ENCODE peak calls at places on chromosomes 12 and 14, in nine cellular contexts. U is midbrain; O is T-helper 9 cell; F is GM10248; J is tibial nerve; A is fibroblast of pulmonary artery; R is neuronal stem cell; V is activated gamma-delta T cell; T is stimulated activated CD4-positive, alpha-beta T cell treated with anti-CD3 and anti-CD28 coated beads, Interleukin-1b, Interleukin-23, amount 100 ng/mL, for 1 hour. X is an unnamed sample.

GRCh38 chr12:123062682-123063426 is 82.4 kb downstream of the ARL6IP4 start:
- DNase-seq in R (no peak), U (no peak), T (no peak), V (no peak), J (peak), A (peak), O (no peak), F (no peak), X (no peak)

GRCh38 chr12:65490193-65490592 is 211.7 kb downstream of the MSRB3 start:
- DNase-seq in T (no peak), O (no peak), R (no peak), A (peak), V (no peak), F (no peak), J (no peak), U (no peak), X (no peak)

GRCh38 chr12:12810507-12811143 is 2.5 kb upstream of the DDX47 start:
- DNase-seq in R (no peak), T (no peak), A (no peak), U (no peak), O (no peak), V (no peak), J (no peak), F (no peak), X (no peak)

GRCh38 chr12:6915789-6916285 is 1.5 kb downstream of the ENO2 start:
- DNase-seq in O (no peak), J (no peak), A (no peak), T (no peak), F (no peak), U (no peak), R (no peak), V (no peak), X (no peak)

GRCh38 chr14:60250318-60251035 is 1.5 kb downstream of the PPM1A start:
- DNase-seq in V (no peak), J (no peak), R (peak), T (no peak), F (no peak), O (no peak), A (peak), U (peak), X (no peak)

GRCh38 chr12:22573181-22573580 is 28.8 kb upstream of the C2CD5 start:
- DNase-seq in A (no peak), J (no peak), U (no peak), T (no peak), R (no peak), V (no peak), F (no peak), O (no peak), X (no peak)

GRCh38 chr14:99467338-99468075 is 13.2 kb downstream of the SETD3 start:
- DNase-seq in J (no peak), O (no peak), U (no peak), F (no peak), T (no peak), A (no peak), R (no peak), V (no peak), X (no peak)

GRCh38 chr12:3641428-3641883 is 111.5 kb downstream of the CRACR2A start:
- DNase-seq in V (no peak), T (no peak), F (no peak), U (no peak), R (no peak), A (peak), J (peak), O (no peak), X (no peak)

GRCh38 chr12:110766311-110767154 is 23.8 kb upstream of the PPP1CC start:
- DNase-seq in A (no peak), R (no peak), O (no peak), U (no peak), V (no peak), F (no peak), J (no peak), T (no peak), X (no peak)

GRCh38 chr14:45085004-45085403 is 1.1 kb downstream of the PRPF39 start:
- DNase-seq in V (no peak), A (peak), J (no peak), O (no peak), F (no peak), U (no peak), T (no peak), R (no peak), X (no peak)

GRCh38 chr14:69321601-69322330 is 61.8 kb downstream of the GALNT16 start:
- DNase-seq in O (no peak), A (peak), R (no peak), J (no peak), V (no peak), U (no peak), T (no peak), F (no peak), X (no peak)

GRCh38 chr14:54138354-54139038 is 181.9 kb upstream of the BMP4 start:
- DNase-seq in U (no peak), R (no peak), J (no peak), V (no peak), T (no peak), O (no peak), A (no peak), F (no peak), X (no peak)

GRCh38 chr14:98229676-98230366 is 1042.2 kb downstream of the BCL11B start:
- DNase-seq in F (no peak), T (no peak), J (no peak), O (no peak), R (no peak), V (no peak), U (peak), A (no peak), X (no peak)

GRCh38 chr14:99950191-99950590 is 115.0 kb upstream of the EVL start:
- DNase-seq in T (no peak), O (no peak), V (no peak), J (no peak), A (no peak), U (no peak), R (no peak), F (no peak), X (no peak)

GRCh38 chr14:76699209-76699608 is 62.1 kb upstream of the VASH1 start:
- DNase-seq in O (no peak), U (no peak), F (no peak), J (no peak), R (no peak), T (no peak), V (no peak), A (no peak), X (no peak)

GRCh38 chr12:63882844-63883243 is 38.3 kb downstream of the SRGAP1 start:
- DNase-seq in T (no peak), F (no peak), A (peak), V (no peak), R (peak), J (no peak), O (no peak), U (no peak), X (no peak)

GRCh38 chr14:57389646-57390036 is 745 bp upstream of the NAA30 start:
- DNase-seq in F (peak), T (no peak), V (no peak), O (no peak), A (no peak), J (no peak), R (no peak), U (no peak), X (no peak)

GRCh38 chr14:92531151-92531873 is 17.7 kb downstream of the RIN3 start:
- DNase-seq in O (no peak), J (no peak), U (no peak), A (no peak), T (no peak), R (no peak), V (peak), F (no peak), X (peak)

GRCh38 chr12:87813476-87814234 is 215.5 kb downstream of the C12orf50 start:
- DNase-seq in U (no peak), A (peak), R (no peak), V (no peak), J (no peak), O (no peak), F (no peak), T (no peak), X (no peak)

GRCh38 chr12:123571343-123571813 is 13.0 kb upstream of the TMED2 start:
- DNase-seq in J (peak), O (no peak), R (no peak), T (no peak), U (no peak), V (no peak), F (no peak), A (peak), X (no peak)

GRCh38 chr12:20440408-20440807 is 72.1 kb downstream of the PDE3A start:
- DNase-seq in F (no peak), R (no peak), A (peak), U (no peak), J (no peak), O (no peak), V (no peak), T (no peak), X (no peak)

GRCh38 chr12:123860369-123860768 is 98.3 kb downstream of the DNAH10 start:
- DNase-seq in T (no peak), V (no peak), F (no peak), O (no peak), J (no peak), A (peak), U (no peak), R (no peak), X (no peak)

GRCh38 chr12:46956451-46957035 is 122.9 kb upstream of the PCED1B start:
- DNase-seq in R (no peak), J (no peak), T (no peak), V (no peak), F (no peak), U (no peak), O (no peak), A (no peak), X (no peak)

GRCh38 chr12:94563261-94563660 is 87.1 kb downstream of the TMCC3 start:
- DNase-seq in O (no peak), A (no peak), R (no peak), F (no peak), V (no peak), J (no peak), T (no peak), U (no peak), X (no peak)

GRCh38 chr12:73589220-73589619 is 948.4 kb upstream of the ATXN7L3B start:
- DNase-seq in A (no peak), R (no peak), U (no peak), V (no peak), O (no peak), T (no peak), J (no peak), F (no peak), X (no peak)

GRCh38 chr12:113888435-113888834 is 77.7 kb downstream of the RBM19 start:
- DNase-seq in O (no peak), T (no peak), V (no peak), R (no peak), F (no peak), J (no peak), U (no peak), A (no peak), X (no peak)

GRCh38 chr14:56374421-56374820 is 205.2 kb upstream of the TMEM260 start:
- DNase-seq in T (no peak), O (no peak), F (no peak), U (no peak), A (peak), R (no peak), J (no peak), V (no peak), X (no peak)

GRCh38 chr14:94421316-94421715 is 31.3 kb downstream of the SERPINA11 start:
- DNase-seq in A (peak), J (no peak), O (no peak), V (no peak), U (no peak), F (no peak), R (no peak), T (no peak), X (no peak)

GRCh38 chr12:56593909-56594621 is 36.1 kb downstream of the BAZ2A start:
- DNase-seq in A (peak), V (no peak), F (peak), T (peak), O (peak), U (peak), R (peak), J (peak), X (peak)

GRCh38 chr14:29028973-29029582 is 262.5 kb downstream of the FOXG1 start:
- DNase-seq in V (no peak), F (no peak), R (peak), J (no peak), A (peak), T (no peak), O (no peak), U (no peak), X (no peak)

GRCh38 chr12:109264095-109264942 is 44.8 kb downstream of the FOXN4 start:
- DNase-seq in V (no peak), A (peak), O (peak), T (peak), F (peak), U (peak), R (peak), J (peak), X (peak)

GRCh38 chr12:54175130-54175963 is 13.4 kb downstream of the SMUG1 start:
- DNase-seq in A (no peak), O (no peak), F (peak), R (no peak), J (no peak), U (no peak), T (no peak), V (no peak), X (no peak)

GRCh38 chr12:118404876-118405521 is 28.6 kb downstream of the SUDS3 start:
- DNase-seq in R (peak), O (peak), J (peak), T (peak), F (peak), A (peak), U (peak), V (no peak), X (peak)

GRCh38 chr12:47547077-47547476 is 158.8 kb downstream of the RPAP3 start:
- DNase-seq in U (no peak), T (no peak), A (peak), J (no peak), O (no peak), F (no peak), R (no peak), V (no peak), X (no peak)